ENCODE peak calls at places on chromosomes 4 and X, in seven cellular contexts. M is coronary artery, V is sigmoid colon, E is hepatocyte, C is GM12864, F is Peyer's patch, L is AG04450. Q is an unnamed sample.

GRCh38 chr4:158314756-158315487 is 104.6 kb downstream of the TMEM144 start:
- DNase-seq in M (no peak), V (no peak), E (no peak), C (no peak), F (no peak), L (peak), Q (no peak)

GRCh38 chrX:103615781-103616180 is 8.0 kb downstream of the TCEAL3 start:
- DNase-seq in M (no peak), V (no peak), E (no peak), C (no peak), F (no peak), L (no peak), Q (no peak)

GRCh38 chr4:129144755-129145206 is 48.8 kb downstream of the C4orf33 start:
- DNase-seq in M (no peak), V (no peak), E (no peak), C (no peak), F (no peak), L (no peak), Q (no peak)

GRCh38 chr4:190020790-190021717 is 6.0 kb downstream of the FRG2 start:
- DNase-seq in M (no peak), V (peak), E (peak), C (no peak), F (peak), L (no peak), Q (no peak)

GRCh38 chr4:33063238-33063637 is 2343.1 kb downstream of the PCDH7 start:
- DNase-seq in M (no peak), V (no peak), E (peak), C (no peak), F (no peak), L (peak), Q (no peak)

GRCh38 chr4:45160932-45161331 is 434.6 kb upstream of the GNPDA2 start:
- DNase-seq in M (no peak), V (no peak), E (no peak), C (no peak), F (no peak), L (no peak), Q (no peak)

GRCh38 chr4:145808021-145808650 is 128.2 kb downstream of the C4orf51 start:
- DNase-seq in M (no peak), V (no peak), E (peak), C (peak), F (no peak), L (peak), Q (no peak)

GRCh38 chrX:45515262-45516215 is 314.9 kb upstream of the DIPK2B start:
- DNase-seq in M (peak), V (peak), E (peak), C (peak), F (no peak), L (peak), Q (no peak)

GRCh38 chrX:35380808-35381700 is 417.1 kb upstream of the MAGEB16 start:
- DNase-seq in M (no peak), V (no peak), E (peak), C (no peak), F (no peak), L (no peak), Q (no peak)

GRCh38 chrX:45172890-45173289 is 27.8 kb downstream of the DIPK2B start:
- DNase-seq in M (no peak), V (no peak), E (peak), C (no peak), F (no peak), L (peak), Q (no peak)

GRCh38 chr4:78776031-78776728 is at the start of gene BMP2K:
- DNase-seq in M (peak), V (peak), E (peak), C (no peak), F (peak), L (no peak), Q (peak)

GRCh38 chr4:150104401-150105027 is 26.3 kb downstream of the DCLK2 start:
- DNase-seq in M (no peak), V (no peak), E (no peak), C (no peak), F (no peak), L (no peak), Q (no peak)

GRCh38 chrX:154002215-154002719 is 17.4 kb downstream of the IRAK1 start:
- DNase-seq in M (no peak), V (no peak), E (peak), C (no peak), F (no peak), L (no peak), Q (no peak)

GRCh38 chrX:95346854-95347253 is 1337.8 kb upstream of the DIAPH2 start:
- DNase-seq in M (no peak), V (no peak), E (no peak), C (no peak), F (no peak), L (no peak), Q (no peak)
- TF ChIP-seq CTCF in M (no peak), V (no peak), E (peak), C (no peak), F (no peak), L (peak), Q (peak)

GRCh38 chr4:55438314-55438713 is 42.6 kb downstream of the TMEM165 start:
- DNase-seq in M (no peak), V (no peak), E (peak), C (no peak), F (no peak), L (no peak), Q (no peak)

GRCh38 chr4:55437823-55438222 is 42.1 kb downstream of the TMEM165 start:
- DNase-seq in M (no peak), V (no peak), E (no peak), C (no peak), F (no peak), L (no peak), Q (no peak)

GRCh38 chr4:55431710-55432336 is 36.1 kb downstream of the TMEM165 start:
- DNase-seq in M (no peak), V (no peak), E (no peak), C (no peak), F (no peak), L (no peak), Q (no peak)

GRCh38 chr4:55437356-55437796 is 41.6 kb downstream of the TMEM165 start:
- DNase-seq in M (no peak), V (no peak), E (peak), C (no peak), F (peak), L (no peak), Q (no peak)

GRCh38 chr4:55435136-55435535 is 39.4 kb downstream of the TMEM165 start:
- DNase-seq in M (no peak), V (no peak), E (peak), C (no peak), F (no peak), L (no peak), Q (no peak)
- TF ChIP-seq CTCF in M (no peak), V (no peak), E (peak), C (peak), F (no peak), L (peak), Q (peak)

GRCh38 chrX:134600714-134601113 is 57.6 kb downstream of the PLAC1 start:
- DNase-seq in M (no peak), V (no peak), E (no peak), C (no peak), F (no peak), L (no peak), Q (no peak)

GRCh38 chrX:134602410-134602809 is 55.9 kb downstream of the PLAC1 start:
- DNase-seq in M (no peak), V (no peak), E (no peak), C (no peak), F (no peak), L (no peak), Q (no peak)

GRCh38 chrX:134603806-134604700 is 54.2 kb downstream of the PLAC1 start:
- DNase-seq in M (no peak), V (no peak), E (no peak), C (no peak), F (no peak), L (peak), Q (no peak)

GRCh38 chrX:134599173-134599914 is 58.9 kb downstream of the PLAC1 start:
- DNase-seq in M (no peak), V (peak), E (no peak), C (peak), F (no peak), L (no peak), Q (no peak)

DNA sequence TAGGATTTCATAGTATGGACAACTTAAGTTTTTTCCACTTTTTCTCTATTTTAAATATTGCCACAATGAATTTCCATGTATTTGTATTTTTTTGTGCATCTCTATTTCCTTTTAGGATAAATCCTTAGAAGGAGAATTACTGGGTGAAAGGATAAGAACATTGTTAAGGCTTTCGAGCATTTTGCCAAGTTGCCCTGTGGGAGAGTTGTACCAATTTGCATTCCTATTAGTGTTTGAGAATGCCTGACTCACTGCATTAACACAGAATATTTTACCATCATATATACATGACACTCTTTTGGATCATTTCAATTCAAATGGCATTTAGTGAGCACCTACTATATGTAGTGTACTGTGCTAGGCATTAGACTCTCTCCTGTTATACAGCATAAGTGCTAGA is 57.0 kb downstream of the PLAC1 start:
- DNase-seq in M (no peak), V (no peak), E (no peak), C (no peak), F (no peak), L (no peak), Q (no peak)
- TF ChIP-seq CTCF in M (no peak), V (no peak), E (no peak), C (no peak), F (no peak), L (no peak), Q (no peak)

DNA sequence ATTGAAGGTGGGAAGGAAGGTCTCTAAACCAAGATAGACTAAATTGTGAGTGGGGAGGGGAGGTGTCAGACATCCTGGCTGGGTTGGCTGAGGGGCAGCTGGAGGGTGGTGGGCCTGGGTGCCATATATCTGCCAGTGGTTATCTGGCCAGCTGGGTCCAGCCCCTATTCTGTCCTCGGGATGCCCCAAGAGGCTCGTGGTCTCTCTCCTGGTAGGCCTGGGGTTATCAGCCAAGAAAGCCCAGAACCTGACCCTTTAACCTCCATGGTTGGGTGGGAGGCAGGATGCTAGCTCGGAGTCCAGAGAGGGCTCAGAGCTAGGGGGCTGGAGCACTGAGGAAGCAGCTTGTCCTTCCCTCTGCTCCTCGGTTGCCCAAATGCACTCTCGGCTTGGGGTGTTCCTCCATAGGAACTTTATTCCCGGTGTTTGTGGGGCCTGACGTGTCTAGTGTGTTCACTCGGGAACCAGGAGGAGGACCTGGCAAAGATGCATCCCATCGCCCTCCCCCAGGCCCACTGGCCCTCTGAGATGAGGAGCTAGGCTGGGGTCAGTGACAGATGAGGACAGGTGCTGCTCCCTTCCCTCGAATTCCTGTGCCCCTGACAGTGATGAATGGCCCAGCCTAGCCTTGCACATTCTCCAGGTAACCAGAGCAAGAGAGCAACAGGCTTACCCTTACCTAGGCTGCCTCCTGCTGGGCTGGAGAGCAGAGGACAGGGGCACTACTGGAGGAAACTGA is 5.2 kb upstream of the EFNB1 start:
- DNase-seq in M (no peak), V (no peak), E (no peak), C (no peak), F (no peak), L (no peak), Q (no peak)
- TF ChIP-seq CTCF in M (no peak), V (no peak), E (no peak), C (no peak), F (no peak), L (no peak), Q (no peak)

GRCh38 chrX:49179358-49179757 is 6.8 kb downstream of the PRICKLE3 start:
- DNase-seq in M (no peak), V (no peak), E (no peak), C (no peak), F (no peak), L (no peak), Q (no peak)
- TF ChIP-seq CTCF in M (no peak), V (no peak), E (no peak), C (no peak), F (no peak), L (no peak), Q (no peak)

GRCh38 chr4:92600638-92601037 is 296.9 kb downstream of the GRID2 start:
- DNase-seq in M (no peak), V (no peak), E (no peak), C (no peak), F (no peak), L (no peak), Q (no peak)
- TF ChIP-seq CTCF in M (no peak), V (no peak), E (no peak), C (no peak), F (no peak), L (no peak), Q (no peak)